ENCODE peak calls at places on chromosomes 12 and 14, in five cellular contexts. D is A549, Q is ovary, M is stomach, F is suprapubic skin. H is an unnamed sample.

GRCh38 chr12:89756638-89757321 is 48.1 kb upstream of the ATP2B1 start:
- DNase-seq in D (peak; percentile 95), Q (no peak), M (no peak), F (no peak), H (peak; percentile 67)

GRCh38 chr12:62265511-62265910 is 5.3 kb downstream of the USP15 start:
- DNase-seq in D (no peak), Q (no peak), M (no peak), F (no peak), H (no peak)

GRCh38 chr14:85437143-85437542 is 92.8 kb upstream of the FLRT2 start:
- DNase-seq in D (peak; percentile 88), Q (no peak), M (no peak), F (no peak), H (no peak)

GRCh38 chr12:92253301-92253700 is 107.7 kb upstream of the BTG1 start:
- DNase-seq in D (no peak), Q (no peak), M (no peak), F (no peak), H (no peak)

GRCh38 chr14:51310453-51311074 is 70.5 kb downstream of the TMX1 start:
- DNase-seq in D (no peak), Q (no peak), M (no peak), F (no peak), H (no peak)

GRCh38 chr14:45698462-45699134 is 445.6 kb upstream of the MIS18BP1 start:
- DNase-seq in D (no peak), Q (no peak), M (peak; percentile 49), F (no peak), H (no peak)

GRCh38 chr12:52390739-52391617 is 5.5 kb upstream of the KRT84 start:
- DNase-seq in D (peak; percentile 58), Q (no peak), M (no peak), F (no peak), H (no peak)

GRCh38 chr12:123942277-123942653 is 30.4 kb downstream of the CCDC92 start:
- DNase-seq in D (no peak), Q (no peak), M (no peak), F (no peak), H (no peak)

GRCh38 chr12:94706250-94706661 is 55.9 kb upstream of the TMCC3 start:
- DNase-seq in D (no peak), Q (no peak), M (no peak), F (no peak), H (no peak)

GRCh38 chr14:101560534-101561113 is 671 bp upstream of the DIO3 start:
- DNase-seq in D (no peak), Q (no peak), M (no peak), F (no peak), H (no peak)

GRCh38 chr12:108457006-108457733 is 57.9 kb upstream of the FICD start:
- DNase-seq in D (peak; percentile 68), Q (no peak), M (no peak), F (no peak), H (peak; percentile 15)

GRCh38 chr14:71529855-71530254 is 402.4 kb upstream of the RGS6 start:
- DNase-seq in D (no peak), Q (no peak), M (no peak), F (no peak), H (peak; percentile 28)

GRCh38 chr12:129052373-129052772 is 199.1 kb downstream of the GLT1D1 start:
- DNase-seq in D (no peak), Q (no peak), M (no peak), F (no peak), H (no peak)

GRCh38 chr12:5512585-5512970 is 80.7 kb downstream of the NTF3 start:
- DNase-seq in D (no peak), Q (no peak), M (no peak), F (peak; percentile 11), H (no peak)

GRCh38 chr12:27545666-27546065 is 21.7 kb downstream of the PPFIBP1 start:
- DNase-seq in D (no peak), Q (no peak), M (no peak), F (no peak), H (no peak)

GRCh38 chr12:124394462-124395128 is 99.7 kb downstream of the RFLNA start:
- DNase-seq in D (peak; percentile 61), Q (no peak), M (no peak), F (no peak), H (no peak)

GRCh38 chr12:109523071-109523470 is 45.6 kb downstream of the UBE3B start:
- DNase-seq in D (no peak), Q (no peak), M (no peak), F (no peak), H (no peak)

GRCh38 chr12:97977870-97978269 is 515.3 kb downstream of the RMST start:
- DNase-seq in D (no peak), Q (no peak), M (no peak), F (no peak), H (no peak)

GRCh38 chr12:132614029-132614428 is 3.6 kb upstream of the LRCOL1 start:
- DNase-seq in D (no peak), Q (no peak), M (no peak), F (no peak), H (no peak)

GRCh38 chr14:22315336-22315735 is 273.7 kb downstream of the DAD1 start:
- DNase-seq in D (no peak), Q (no peak), M (no peak), F (no peak), H (no peak)

GRCh38 chr14:41285193-41285748 is 321.4 kb upstream of the LRFN5 start:
- DNase-seq in D (peak; percentile 5), Q (no peak), M (peak; percentile 26), F (no peak), H (no peak)

GRCh38 chr12:124332068-124332672 is 37.3 kb downstream of the RFLNA start:
- DNase-seq in D (peak; percentile 56), Q (no peak), M (no peak), F (no peak), H (no peak)

GRCh38 chr12:49959570-49960473 is 1.9 kb upstream of the AQP5 start:
- DNase-seq in D (peak; percentile 64), Q (no peak), M (peak; percentile 83), F (no peak), H (no peak)

GRCh38 chr12:13436182-13436581 is 239.7 kb downstream of the EMP1 start:
- DNase-seq in D (no peak), Q (no peak), M (no peak), F (no peak), H (no peak)

GRCh38 chr12:13128291-13129000 is 25.0 kb upstream of the GSG1 start:
- DNase-seq in D (no peak), Q (no peak), M (no peak), F (no peak), H (no peak)

GRCh38 chr14:33563492-33563891 is 387.4 kb downstream of the EGLN3 start:
- DNase-seq in D (no peak), Q (no peak), M (no peak), F (no peak), H (no peak)

GRCh38 chr14:34038358-34039057 is 87.6 kb upstream of the EGLN3 start:
- DNase-seq in D (no peak), Q (no peak), M (no peak), F (no peak), H (no peak)

GRCh38 chr14:21025374-21026151 is 702 bp upstream of the NDRG2 start:
- DNase-seq in D (no peak), Q (peak; percentile 98), M (peak; percentile 35), F (peak; percentile 84), H (peak; percentile 64)

DNA sequence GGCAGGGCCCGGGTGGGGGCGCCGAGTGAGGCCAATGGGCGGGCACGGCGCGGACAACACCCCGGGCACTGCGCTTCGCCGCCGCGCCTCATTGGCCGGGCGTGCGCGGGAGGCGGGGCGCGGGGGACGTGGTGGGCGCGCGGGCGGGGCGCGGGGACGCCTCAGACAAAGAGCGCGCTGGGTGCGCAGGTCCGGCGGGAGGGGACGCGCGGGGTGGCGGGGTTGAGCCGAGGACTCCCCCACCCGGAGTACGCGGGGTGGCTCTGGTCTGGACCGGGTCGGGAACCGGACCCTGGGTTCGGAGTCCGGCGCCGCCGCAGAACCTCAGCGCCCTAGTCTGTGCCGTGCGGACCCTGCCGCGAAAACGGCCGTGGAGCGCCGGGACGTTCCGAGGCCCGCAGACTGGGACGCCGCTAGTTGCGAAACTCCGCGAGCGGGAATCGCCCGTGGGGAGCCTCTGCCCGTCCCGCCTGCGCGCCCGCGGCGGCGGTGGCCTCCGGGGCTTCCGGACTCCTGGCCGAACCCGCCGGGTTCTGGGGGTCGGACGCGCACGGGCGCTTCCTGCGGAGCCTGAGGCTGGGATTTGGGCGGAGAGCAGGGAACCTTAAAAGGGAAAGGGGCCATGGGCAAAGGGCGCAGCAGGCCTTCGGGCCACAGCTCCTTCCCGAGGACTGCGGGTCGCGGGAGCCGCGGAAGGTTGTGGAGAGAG is 416 bp upstream of the SLC25A29 start:
- DNase-seq in D (peak; percentile 79), Q (peak; percentile 86), M (peak; percentile 90), F (peak; percentile 89), H (peak; percentile 87)
- TF ChIP-seq POLR2A in D (peak; percentile 62), Q (peak; percentile 51), M (no peak), F (peak; percentile 29), H (no peak)

DNA sequence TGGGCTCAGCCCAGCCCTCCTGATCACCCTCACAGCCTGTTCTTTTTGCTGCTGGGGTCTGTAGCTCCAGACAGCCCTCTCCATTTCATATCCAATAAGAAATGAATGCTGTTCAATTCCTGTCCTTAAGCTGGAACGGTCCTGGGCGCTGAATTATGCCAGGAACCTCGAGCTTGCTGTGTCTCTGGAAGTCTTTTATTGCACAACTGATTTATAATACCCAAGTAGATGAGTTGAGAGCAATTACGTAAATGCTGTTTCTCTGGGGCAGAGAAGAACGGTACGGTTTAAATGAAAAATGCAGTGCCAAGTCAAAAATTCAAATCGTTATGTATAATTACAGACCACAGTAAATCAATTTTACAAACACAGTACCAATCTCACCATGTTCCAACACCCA is 161.0 kb downstream of the SAMD4A start:
- DNase-seq in D (no peak), Q (no peak), M (no peak), F (peak; percentile 75), H (no peak)
- TF ChIP-seq EP300 in D (no peak), Q (no peak), M (no peak), F (no peak), H (peak; percentile 9)

GRCh38 chr12:122886161-122886560 is 9.8 kb downstream of the VPS37B start:
- DNase-seq in D (no peak), Q (no peak), M (peak; percentile 5), F (no peak), H (no peak)

GRCh38 chr12:122884860-122885259 is 11.1 kb downstream of the VPS37B start:
- DNase-seq in D (no peak), Q (no peak), M (no peak), F (no peak), H (no peak)

GRCh38 chr12:122887817-122888212 is 8.1 kb downstream of the VPS37B start:
- DNase-seq in D (no peak), Q (no peak), M (no peak), F (no peak), H (no peak)

GRCh38 chr12:122888232-122888752 is 7.6 kb downstream of the VPS37B start:
- DNase-seq in D (peak; percentile 84), Q (no peak), M (peak; percentile 86), F (peak; percentile 84), H (no peak)

GRCh38 chr12:122886851-122887816 is 8.8 kb downstream of the VPS37B start:
- DNase-seq in D (peak; percentile 70), Q (no peak), M (peak; percentile 46), F (no peak), H (no peak)
- TF ChIP-seq POLR2A in D (no peak), Q (no peak), M (no peak), F (no peak), H (no peak)

DNA sequence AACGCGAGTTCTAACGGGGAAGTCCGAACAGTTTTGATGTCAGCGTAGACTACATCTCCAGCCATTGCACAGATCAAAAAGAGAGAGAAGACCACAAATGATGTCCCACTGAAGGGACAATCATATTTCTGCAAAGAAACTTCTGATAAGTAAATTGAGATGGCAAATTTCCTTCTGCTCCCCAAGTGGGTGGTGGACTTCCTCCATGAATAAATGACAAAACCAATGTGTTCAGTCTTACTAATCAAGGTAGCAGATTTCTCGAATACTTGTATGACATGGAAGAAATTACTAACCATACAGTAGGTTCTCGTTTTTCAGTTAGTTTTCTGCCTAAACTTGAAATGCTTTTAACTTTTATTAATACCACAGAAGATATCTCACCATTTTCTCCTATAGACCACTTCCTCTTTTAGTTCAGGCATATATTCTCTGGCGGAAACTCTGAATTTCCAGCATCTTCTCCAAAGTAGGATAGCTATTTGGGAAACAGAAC is at the start of gene CLECL1:
- DNase-seq in D (no peak), Q (no peak), M (no peak), F (no peak), H (no peak)
- TF ChIP-seq EP300 in D (no peak), Q (no peak), M (no peak), F (no peak), H (no peak)

H was measured in tibial nerve.